ENCODE peak calls at places on chromosomes 7 and 10, in five cellular contexts. One of them, this sample, is unnamed.

GRCh38 chr7:115533785-115534184 is 496.8 kb downstream of the TFEC start:
- DNase-seq in AG08396: no peak
- DNase-seq in astrocyte of the spinal cord: no peak
- DNase-seq in AG04450: no peak
- DNase-seq in T-cell: no peak
- DNase-seq in this sample: no peak

GRCh38 chr10:1378473-1378872 is 322.3 kb downstream of the WDR37 start:
- DNase-seq in T-cell: no peak
- DNase-seq in astrocyte of the spinal cord: no peak
- DNase-seq in AG08396: no peak
- DNase-seq in AG04450: no peak
- DNase-seq in this sample: no peak

GRCh38 chr7:137579913-137580640 is 236.5 kb upstream of the PTN start:
- DNase-seq in astrocyte of the spinal cord: peak; percentile 95
- DNase-seq in AG04450: peak; percentile 65
- DNase-seq in T-cell: no peak
- DNase-seq in AG08396: peak; percentile 57
- DNase-seq in this sample: no peak

GRCh38 chr10:3631709-3632330 is 153.2 kb downstream of the KLF6 start:
- DNase-seq in AG04450: no peak
- DNase-seq in astrocyte of the spinal cord: no peak
- DNase-seq in AG08396: no peak
- DNase-seq in T-cell: no peak
- DNase-seq in this sample: no peak

GRCh38 chr10:12606461-12606860 is 257.1 kb downstream of the CAMK1D start:
- DNase-seq in AG08396: no peak
- DNase-seq in T-cell: no peak
- DNase-seq in AG04450: no peak
- DNase-seq in astrocyte of the spinal cord: no peak
- DNase-seq in this sample: no peak

GRCh38 chr10:49113741-49114141 is 1.6 kb downstream of the VSTM4 start:
- DNase-seq in astrocyte of the spinal cord: no peak
- DNase-seq in AG04450: no peak
- DNase-seq in T-cell: no peak
- DNase-seq in AG08396: peak; percentile 51
- DNase-seq in this sample: no peak

GRCh38 chr7:1285556-1286301 is 53.1 kb downstream of the UNCX start:
- DNase-seq in AG04450: no peak
- DNase-seq in astrocyte of the spinal cord: no peak
- DNase-seq in AG08396: no peak
- DNase-seq in T-cell: no peak
- DNase-seq in this sample: no peak

GRCh38 chr10:59830601-59831259 is 75.6 kb downstream of the CCDC6 start:
- DNase-seq in astrocyte of the spinal cord: peak; percentile 59
- DNase-seq in AG04450: peak; percentile 20
- DNase-seq in AG08396: peak; percentile 65
- DNase-seq in T-cell: no peak
- DNase-seq in this sample: no peak

GRCh38 chr7:73758581-73759138 is 11.4 kb downstream of the CLDN3 start:
- DNase-seq in AG08396: no peak
- DNase-seq in T-cell: no peak
- DNase-seq in astrocyte of the spinal cord: no peak
- DNase-seq in AG04450: no peak
- DNase-seq in this sample: no peak

GRCh38 chr7:143287935-143288826 is at the start of gene CASP2:
- DNase-seq in T-cell: peak; percentile 98
- DNase-seq in AG08396: peak; percentile 100
- DNase-seq in AG04450: peak; percentile 91
- DNase-seq in astrocyte of the spinal cord: peak; percentile 98
- DNase-seq in this sample: peak; percentile 53

GRCh38 chr7:34904987-34905386 is 132.3 kb downstream of the DPY19L1 start:
- DNase-seq in T-cell: no peak
- DNase-seq in AG04450: no peak
- DNase-seq in astrocyte of the spinal cord: no peak
- DNase-seq in AG08396: no peak
- DNase-seq in this sample: no peak

GRCh38 chr7:36747251-36747968 is 23.1 kb upstream of the AOAH start:
- DNase-seq in AG08396: no peak
- DNase-seq in astrocyte of the spinal cord: peak; percentile 88
- DNase-seq in T-cell: no peak
- DNase-seq in AG04450: no peak
- DNase-seq in this sample: no peak

GRCh38 chr10:31126593-31126992 is 94.9 kb upstream of the ZNF438 start:
- DNase-seq in astrocyte of the spinal cord: no peak
- DNase-seq in T-cell: no peak
- DNase-seq in AG08396: no peak
- DNase-seq in AG04450: no peak
- DNase-seq in this sample: no peak

This sample was measured in HS-27A.